ENCODE peak calls at places on chromosomes 1 and 21, in eight cellular contexts. U, P, Z, M, K, S, V and T are unnamed samples.

GRCh38 chr1:36553591-36554417 is 71.1 kb upstream of the CSF3R start:
- DNase-seq in U (peak), P (peak), Z (peak), M (peak), K (peak), S (peak), V (no peak), T (peak)

GRCh38 chr1:58791106-58791505 is 7.3 kb upstream of the JUN start:
- DNase-seq in U (no peak), P (no peak), Z (no peak), M (no peak), K (no peak), S (no peak), V (no peak), T (no peak)

GRCh38 chr1:218495931-218496330 is 150.8 kb downstream of the TGFB2 start:
- DNase-seq in U (no peak), P (no peak), Z (no peak), M (no peak), K (no peak), S (no peak), V (no peak), T (no peak)

GRCh38 chr1:203197625-203198024 is 11.1 kb upstream of the CHI3L1 start:
- DNase-seq in U (no peak), P (no peak), Z (no peak), M (no peak), K (no peak), S (no peak), V (no peak), T (peak)

GRCh38 chr21:20997308-20997632 is 939 bp upstream of the NCAM2 start:
- DNase-seq in U (no peak), P (peak), Z (peak), M (no peak), K (no peak), S (no peak), V (no peak), T (no peak)

GRCh38 chr1:220441211-220441610 is 86.7 kb upstream of the MARK1 start:
- DNase-seq in U (no peak), P (no peak), Z (no peak), M (no peak), K (no peak), S (no peak), V (no peak), T (no peak)

GRCh38 chr1:24216254-24216653 is 29.2 kb upstream of the IFNLR1 start:
- DNase-seq in U (peak), P (peak), Z (peak), M (no peak), K (no peak), S (no peak), V (no peak), T (no peak)

GRCh38 chr1:72827285-72827684 is 544.9 kb upstream of the NEGR1 start:
- DNase-seq in U (no peak), P (no peak), Z (no peak), M (no peak), K (no peak), S (no peak), V (no peak), T (no peak)

GRCh38 chr1:12075195-12076114 is 12.4 kb downstream of the TNFRSF8 start:
- DNase-seq in U (no peak), P (no peak), Z (no peak), M (no peak), K (no peak), S (no peak), V (no peak), T (no peak)

GRCh38 chr21:30582850-30583249 is 7.3 kb downstream of the KRTAP22-2 start:
- DNase-seq in U (no peak), P (no peak), Z (no peak), M (no peak), K (no peak), S (no peak), V (no peak), T (no peak)

GRCh38 chr1:87091425-87091824 is 177.0 kb downstream of the HS2ST1 start:
- DNase-seq in U (no peak), P (no peak), Z (no peak), M (no peak), K (no peak), S (no peak), V (no peak), T (no peak)

GRCh38 chr21:18041012-18041411 is 203.6 kb upstream of the CHODL start:
- DNase-seq in U (peak), P (peak), Z (peak), M (no peak), K (peak), S (no peak), V (no peak), T (no peak)

GRCh38 chr1:232868793-232869491 is 63.7 kb downstream of the MAP10 start:
- DNase-seq in U (peak), P (peak), Z (no peak), M (peak), K (no peak), S (no peak), V (no peak), T (peak)

GRCh38 chr1:8867878-8868567 is 10.5 kb downstream of the ENO1 start:
- DNase-seq in U (no peak), P (no peak), Z (no peak), M (no peak), K (no peak), S (no peak), V (no peak), T (no peak)

GRCh38 chr1:25732821-25733220 is 67.2 kb upstream of the SELENON start:
- DNase-seq in U (no peak), P (no peak), Z (no peak), M (no peak), K (no peak), S (no peak), V (no peak), T (no peak)

GRCh38 chr1:183776731-183777130 is 28.2 kb upstream of the RGL1 start:
- DNase-seq in U (no peak), P (no peak), Z (no peak), M (no peak), K (no peak), S (no peak), V (no peak), T (no peak)

GRCh38 chr21:42513985-42514882 is 582 bp downstream of the SLC37A1 start:
- DNase-seq in U (peak), P (peak), Z (peak), M (no peak), K (no peak), S (peak), V (no peak), T (peak)

GRCh38 chr1:66624412-66625060 is 90.6 kb downstream of the SGIP1 start:
- DNase-seq in U (no peak), P (no peak), Z (no peak), M (no peak), K (no peak), S (no peak), V (peak), T (no peak)

GRCh38 chr1:15966081-15966955 is 9.6 kb downstream of the ZBTB17 start:
- DNase-seq in U (no peak), P (no peak), Z (no peak), M (no peak), K (peak), S (no peak), V (no peak), T (peak)

GRCh38 chr21:43884861-43885370 is 19.9 kb downstream of the AGPAT3 start:
- DNase-seq in U (no peak), P (no peak), Z (no peak), M (no peak), K (peak), S (no peak), V (no peak), T (no peak)

GRCh38 chr1:81695741-81696140 is 105.0 kb upstream of the ADGRL2 start:
- DNase-seq in U (peak), P (no peak), Z (no peak), M (no peak), K (no peak), S (no peak), V (no peak), T (no peak)

GRCh38 chr21:31294691-31295090 is 49.4 kb downstream of the TIAM1 start:
- DNase-seq in U (no peak), P (no peak), Z (no peak), M (no peak), K (no peak), S (no peak), V (no peak), T (no peak)

GRCh38 chr1:112714313-112715263 is 544 bp downstream of the PPM1J start:
- DNase-seq in U (no peak), P (peak), Z (peak), M (no peak), K (no peak), S (peak), V (no peak), T (no peak)

GRCh38 chr21:44461005-44461404 is 5.7 kb downstream of the LRRC3 start:
- DNase-seq in U (no peak), P (peak), Z (no peak), M (no peak), K (no peak), S (no peak), V (no peak), T (no peak)

GRCh38 chr1:161486806-161487482 is 18.3 kb upstream of the FCGR2A start:
- DNase-seq in U (peak), P (peak), Z (peak), M (peak), K (peak), S (peak), V (peak), T (peak)

GRCh38 chr1:241482761-241483250 is 36.7 kb downstream of the FH start:
- DNase-seq in U (peak), P (no peak), Z (no peak), M (peak), K (no peak), S (no peak), V (no peak), T (no peak)

GRCh38 chr1:235009074-235009473 is 119.6 kb downstream of the TOMM20 start:
- DNase-seq in U (no peak), P (no peak), Z (no peak), M (no peak), K (no peak), S (no peak), V (no peak), T (no peak)

GRCh38 chr1:210360852-210361477 is 32.3 kb downstream of the HHAT start:
- DNase-seq in U (peak), P (peak), Z (peak), M (peak), K (peak), S (no peak), V (peak), T (no peak)

GRCh38 chr1:201636065-201636464 is 97.1 kb downstream of the NAV1 start:
- DNase-seq in U (no peak), P (no peak), Z (no peak), M (no peak), K (no peak), S (no peak), V (no peak), T (no peak)

GRCh38 chr21:35202431-35202830 is 153.3 kb upstream of the RUNX1 start:
- DNase-seq in U (no peak), P (no peak), Z (no peak), M (no peak), K (no peak), S (no peak), V (no peak), T (no peak)

GRCh38 chr1:47388548-47389238 is 27.4 kb upstream of the FOXE3 start:
- DNase-seq in U (peak), P (peak), Z (peak), M (peak), K (peak), S (peak), V (peak), T (peak)

GRCh38 chr1:72439036-72439435 is 156.7 kb upstream of the NEGR1 start:
- DNase-seq in U (no peak), P (no peak), Z (no peak), M (no peak), K (no peak), S (no peak), V (no peak), T (no peak)

GRCh38 chr1:226201029-226201593 is 14.6 kb upstream of the ACBD3 start:
- DNase-seq in U (peak), P (no peak), Z (peak), M (peak), K (no peak), S (peak), V (no peak), T (peak)

GRCh38 chr1:225944951-225945350 is 3.9 kb upstream of the LEFTY2 start:
- DNase-seq in U (no peak), P (no peak), Z (no peak), M (no peak), K (no peak), S (peak), V (no peak), T (no peak)

GRCh38 chr1:184806296-184806721 is 51.7 kb upstream of the EDEM3 start:
- DNase-seq in U (no peak), P (no peak), Z (no peak), M (no peak), K (no peak), S (no peak), V (no peak), T (peak)

GRCh38 chr1:2073382-2074230 is 23.4 kb downstream of the PRKCZ start:
- DNase-seq in U (no peak), P (peak), Z (no peak), M (no peak), K (no peak), S (peak), V (no peak), T (no peak)

GRCh38 chr1:235391879-235392278 is 24.7 kb downstream of the TBCE start:
- DNase-seq in U (no peak), P (no peak), Z (no peak), M (no peak), K (no peak), S (no peak), V (no peak), T (no peak)

GRCh38 chr1:43732132-43732531 is 24.8 kb downstream of the ST3GAL3 start:
- DNase-seq in U (no peak), P (no peak), Z (no peak), M (no peak), K (no peak), S (peak), V (no peak), T (no peak)
- TF ChIP-seq REST in U (no peak), P (no peak), Z (no peak), M (no peak), K (no peak), S (no peak), V (no peak), T (no peak)

GRCh38 chr1:38803647-38804046 is 55.9 kb downstream of the RRAGC start:
- DNase-seq in U (no peak), P (no peak), Z (no peak), M (no peak), K (no peak), S (no peak), V (no peak), T (no peak)
- H3K4me3 ChIP-seq in U (peak), P (peak), Z (peak), M (no peak), K (peak), S (peak), V (peak), T (peak)

DNA sequence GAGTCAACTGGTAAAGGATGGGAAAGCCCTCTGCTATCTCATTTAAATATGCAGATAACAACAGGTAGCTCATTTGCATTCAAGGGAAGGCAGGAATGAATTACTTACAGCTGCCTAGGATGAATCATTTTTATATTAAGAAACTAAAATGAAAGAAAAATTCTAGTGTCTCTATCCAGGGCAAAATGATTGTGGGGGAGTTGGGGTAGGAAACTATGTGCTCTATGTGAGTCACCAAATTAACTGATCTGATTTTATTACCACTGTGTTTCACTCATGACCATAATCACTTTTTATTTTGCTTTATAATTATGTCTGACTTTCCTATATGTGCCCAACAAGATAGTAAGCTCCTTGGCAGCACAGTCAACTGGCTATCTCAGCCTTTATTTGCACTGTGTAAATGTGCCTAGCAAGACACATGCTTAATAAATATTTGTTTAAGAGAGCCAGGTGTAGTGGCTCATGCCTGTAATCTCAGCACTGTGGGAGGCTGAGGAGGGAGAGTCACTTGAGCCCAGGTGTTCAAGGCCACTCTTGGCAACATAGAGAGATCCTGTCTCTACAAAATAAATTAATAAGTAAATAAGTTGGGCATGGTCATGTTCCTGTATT is 84.2 kb downstream of the SPAG17 start:
- DNase-seq in U (no peak), P (no peak), Z (no peak), M (no peak), K (no peak), S (no peak), V (no peak), T (no peak)
- TF ChIP-seq REST in U (no peak), P (no peak), Z (no peak), M (no peak), K (no peak), S (no peak), V (no peak), T (no peak)

GRCh38 chr1:89310505-89310904 is 37.8 kb upstream of the GBP5 start:
- DNase-seq in U (no peak), P (no peak), Z (no peak), M (no peak), K (no peak), S (no peak), V (no peak), T (no peak)

GRCh38 chr1:89302697-89303332 is 30.2 kb upstream of the GBP5 start:
- DNase-seq in U (no peak), P (no peak), Z (no peak), M (no peak), K (no peak), S (no peak), V (no peak), T (no peak)

GRCh38 chr1:89309828-89310227 is 37.2 kb upstream of the GBP5 start:
- DNase-seq in U (no peak), P (no peak), Z (no peak), M (no peak), K (no peak), S (no peak), V (no peak), T (no peak)

GRCh38 chr1:89305493-89305892 is 32.8 kb upstream of the GBP5 start:
- DNase-seq in U (no peak), P (no peak), Z (no peak), M (no peak), K (no peak), S (no peak), V (no peak), T (no peak)

DNA sequence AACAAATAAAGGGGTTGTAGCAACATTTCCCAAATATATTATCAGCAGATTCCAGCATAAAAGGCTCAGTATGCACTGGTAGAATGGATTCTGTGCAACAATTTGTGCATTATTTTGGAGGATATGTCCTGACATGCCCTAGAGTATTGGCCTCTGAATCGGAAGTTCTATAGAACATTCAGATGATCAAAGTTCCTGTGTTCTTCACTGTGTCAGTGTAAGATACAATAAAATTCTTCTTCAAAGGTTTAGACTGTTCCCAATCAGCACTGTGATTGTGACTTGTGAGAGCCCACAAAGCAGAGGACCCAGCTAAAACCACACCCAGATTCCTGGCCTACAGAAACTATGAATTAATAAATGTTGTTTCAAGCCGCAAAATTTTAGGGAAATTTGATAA is 33.6 kb upstream of the GBP5 start:
- DNase-seq in U (no peak), P (no peak), Z (no peak), M (no peak), K (no peak), S (no peak), V (no peak), T (no peak)
- H3K4me3 ChIP-seq in U (no peak), P (no peak), Z (no peak), M (no peak), K (no peak), S (no peak), V (no peak), T (no peak)

GRCh38 chr21:38852278-38852677 is 46.5 kb downstream of the ETS2 start:
- DNase-seq in U (no peak), P (no peak), Z (no peak), M (no peak), K (no peak), S (no peak), V (no peak), T (no peak)

GRCh38 chr21:38847556-38847955 is 41.8 kb downstream of the ETS2 start:
- DNase-seq in U (no peak), P (no peak), Z (no peak), M (no peak), K (no peak), S (no peak), V (no peak), T (no peak)

GRCh38 chr21:38850277-38850951 is 44.7 kb downstream of the ETS2 start:
- DNase-seq in U (no peak), P (no peak), Z (no peak), M (no peak), K (no peak), S (no peak), V (no peak), T (no peak)

GRCh38 chr21:38849776-38850175 is 44.0 kb downstream of the ETS2 start:
- DNase-seq in U (no peak), P (no peak), Z (no peak), M (no peak), K (peak), S (no peak), V (no peak), T (no peak)

GRCh38 chr21:38848187-38848609 is 42.5 kb downstream of the ETS2 start:
- DNase-seq in U (no peak), P (no peak), Z (no peak), M (no peak), K (no peak), S (no peak), V (no peak), T (no peak)
- TF ChIP-seq REST in U (no peak), P (no peak), Z (no peak), M (no peak), K (no peak), S (no peak), V (no peak), T (no peak)

DNA sequence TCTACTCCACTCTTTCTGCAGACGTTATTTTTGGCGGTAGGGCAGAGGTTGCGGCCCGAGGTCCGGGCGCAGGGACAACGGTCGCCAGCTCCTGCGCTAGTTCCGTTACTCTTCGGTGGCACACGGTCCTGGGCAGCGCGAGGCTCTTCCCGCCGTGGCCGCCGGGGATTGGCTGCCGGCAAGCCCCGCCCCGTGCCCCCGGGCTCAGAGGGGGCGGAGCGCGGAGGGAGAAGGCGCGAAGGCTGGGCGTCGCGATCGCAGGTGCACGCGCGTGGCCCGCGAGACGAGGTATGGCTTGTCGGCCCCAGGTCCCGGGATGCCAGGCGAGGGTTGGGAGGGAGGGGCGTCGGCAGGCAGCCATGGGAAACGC is 515 bp upstream of the SHE start:
- DNase-seq in U (no peak), P (peak), Z (peak), M (no peak), K (no peak), S (no peak), V (no peak), T (no peak)
- H3K4me3 ChIP-seq in U (no peak), P (peak), Z (peak), M (no peak), K (no peak), S (no peak), V (no peak), T (no peak)

GRCh38 chr1:21098186-21098915 is 78.3 kb downstream of the EIF4G3 start:
- DNase-seq in U (no peak), P (no peak), Z (no peak), M (no peak), K (no peak), S (no peak), V (no peak), T (no peak)
- TF ChIP-seq REST in U (no peak), P (no peak), Z (no peak), M (no peak), K (no peak), S (no peak), V (no peak), T (no peak)

GRCh38 chr1:182259229-182259872 is 132.2 kb downstream of the GLUL start:
- DNase-seq in U (no peak), P (no peak), Z (no peak), M (no peak), K (no peak), S (peak), V (no peak), T (peak)
- H3K4me3 ChIP-seq in U (no peak), P (no peak), Z (no peak), M (no peak), K (no peak), S (no peak), V (no peak), T (no peak)

DNA sequence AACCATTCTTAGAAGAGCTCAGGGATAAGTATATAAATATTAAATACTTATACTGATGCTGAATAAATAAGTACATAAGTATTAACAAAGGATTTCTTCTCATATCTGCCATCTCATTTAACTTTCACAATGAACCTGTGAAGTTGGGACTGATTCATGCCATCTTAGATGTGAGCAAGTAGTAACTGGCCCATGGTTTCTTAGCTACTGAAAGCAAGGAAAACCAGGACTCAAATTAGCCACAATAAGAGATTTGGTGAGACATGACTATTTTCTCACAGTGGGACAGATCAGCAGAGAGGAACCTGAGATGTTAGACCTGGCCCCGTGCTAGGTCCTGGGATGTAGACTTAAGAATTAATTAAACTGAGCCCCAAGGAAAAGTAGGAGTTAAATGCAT is 8.2 kb upstream of the RAB3B start:
- DNase-seq in U (no peak), P (no peak), Z (no peak), M (no peak), K (no peak), S (no peak), V (no peak), T (no peak)
- TF ChIP-seq REST in U (no peak), P (no peak), Z (no peak), M (no peak), K (no peak), S (no peak), V (no peak), T (no peak)